ENCODE peak calls at places on chromosomes 2 and 18, in six cellular contexts. N is IMR-90, B is neuronal stem cell, A is trophoblast cell, L is mesenchymal stem cell, X is H1. G is an unnamed sample.

GRCh38 chr2:200662727-200663126 is 76.9 kb downstream of the AOX1 start:
- DNase-seq in A (peak; percentile 63), X (no peak), N (peak; percentile 78), L (peak; percentile 76), B (no peak), G (no peak)

GRCh38 chr2:3628800-3629199 is 29.2 kb upstream of the ALLC start:
- DNase-seq in L (no peak), A (no peak), N (no peak), B (no peak), X (peak; percentile 21), G (peak; percentile 82)

GRCh38 chr18:50654658-50655550 is 95.0 kb downstream of the MAPK4 start:
- DNase-seq in A (no peak), N (no peak), X (no peak), B (no peak), L (no peak), G (no peak)

GRCh38 chr2:185433824-185434223 is 304.8 kb upstream of the FSIP2 start:
- DNase-seq in X (no peak), L (peak; percentile 34), B (no peak), N (no peak), A (no peak), G (no peak)

GRCh38 chr2:133977385-133977784 is 276.5 kb upstream of the MGAT5 start:
- DNase-seq in B (no peak), L (no peak), X (no peak), A (no peak), N (no peak), G (no peak)

GRCh38 chr2:229901819-229902218 is 20.0 kb downstream of the TRIP12 start:
- DNase-seq in N (peak; percentile 73), B (no peak), L (peak; percentile 69), X (no peak), A (no peak), G (no peak)

GRCh38 chr2:120729410-120730052 is 6.1 kb upstream of the GLI2 start:
- DNase-seq in L (peak; percentile 87), A (no peak), X (no peak), B (no peak), N (peak; percentile 88), G (peak; percentile 17)

GRCh38 chr2:127576433-127577207 is 41.1 kb downstream of the MYO7B start:
- DNase-seq in X (no peak), A (peak; percentile 93), N (peak; percentile 56), B (no peak), L (peak; percentile 32), G (peak; percentile 37)

GRCh38 chr2:83224591-83224990 is 1234.5 kb downstream of the SUCLG1 start:
- DNase-seq in A (no peak), X (no peak), N (no peak), B (no peak), L (no peak), G (no peak)

DNA sequence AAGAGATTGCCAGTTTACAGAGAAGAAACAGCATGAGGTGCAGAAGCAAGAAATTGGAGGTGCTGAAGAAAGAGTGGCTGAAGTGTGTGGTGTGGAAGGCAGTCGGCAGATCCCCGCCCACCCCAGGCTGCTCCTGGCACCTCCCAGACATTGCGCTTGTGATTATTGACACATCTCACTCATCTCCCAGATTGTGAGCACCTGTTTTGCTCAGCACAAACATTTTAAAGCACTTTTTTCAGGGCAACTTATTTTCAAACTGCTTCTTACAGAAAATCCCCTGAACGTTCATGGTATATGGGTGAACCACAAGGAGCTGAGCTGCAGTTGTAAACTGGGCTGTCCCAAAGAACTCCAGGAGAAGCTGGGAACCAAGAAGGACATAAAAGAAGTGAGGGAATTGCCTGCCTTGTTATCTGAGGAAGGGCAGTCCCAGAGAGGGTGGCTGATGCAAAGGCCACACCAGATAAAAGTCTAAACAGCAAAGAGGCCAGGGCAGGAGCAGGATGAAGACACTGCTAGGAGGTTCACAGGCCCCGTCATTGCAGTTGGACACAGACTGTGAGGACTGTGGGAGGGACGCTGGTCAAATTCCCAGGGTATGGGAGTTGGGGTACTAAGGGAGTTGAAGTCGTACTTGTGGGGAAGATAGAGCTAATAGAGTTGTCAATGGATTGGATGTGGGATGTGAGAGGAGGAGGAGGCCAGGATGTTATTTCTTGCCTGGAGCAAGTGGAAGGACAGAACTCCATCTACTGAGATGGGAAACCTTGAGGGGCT is 65.1 kb downstream of the INPP4A start:
- DNase-seq in B (no peak), A (no peak), X (no peak), L (no peak), N (no peak), G (no peak)
- H3K79me1 ChIP-seq in B (no peaks in the 10 kb centered on the region), A (peaks cover 4% of the 10 kb centered on the region), X (peaks cover 12% of the 10 kb centered on the region), L (peaks cover 40% of the 10 kb centered on the region), N (peaks cover 69% of the 10 kb centered on the region), G (no peaks in the 10 kb centered on the region)

GRCh38 chr2:12923907-12924610 is 207.3 kb downstream of the TRIB2 start:
- DNase-seq in X (no peak), L (peak; percentile 20), A (no peak), B (no peak), N (peak; percentile 71), G (no peak)
- H3K14ac ChIP-seq in X (no peak overlapping the region), L (no peak overlapping the region), A (no peak overlapping the region), B (no peak overlapping the region), N (no peak overlapping the region), G (no peak overlapping the region)

DNA sequence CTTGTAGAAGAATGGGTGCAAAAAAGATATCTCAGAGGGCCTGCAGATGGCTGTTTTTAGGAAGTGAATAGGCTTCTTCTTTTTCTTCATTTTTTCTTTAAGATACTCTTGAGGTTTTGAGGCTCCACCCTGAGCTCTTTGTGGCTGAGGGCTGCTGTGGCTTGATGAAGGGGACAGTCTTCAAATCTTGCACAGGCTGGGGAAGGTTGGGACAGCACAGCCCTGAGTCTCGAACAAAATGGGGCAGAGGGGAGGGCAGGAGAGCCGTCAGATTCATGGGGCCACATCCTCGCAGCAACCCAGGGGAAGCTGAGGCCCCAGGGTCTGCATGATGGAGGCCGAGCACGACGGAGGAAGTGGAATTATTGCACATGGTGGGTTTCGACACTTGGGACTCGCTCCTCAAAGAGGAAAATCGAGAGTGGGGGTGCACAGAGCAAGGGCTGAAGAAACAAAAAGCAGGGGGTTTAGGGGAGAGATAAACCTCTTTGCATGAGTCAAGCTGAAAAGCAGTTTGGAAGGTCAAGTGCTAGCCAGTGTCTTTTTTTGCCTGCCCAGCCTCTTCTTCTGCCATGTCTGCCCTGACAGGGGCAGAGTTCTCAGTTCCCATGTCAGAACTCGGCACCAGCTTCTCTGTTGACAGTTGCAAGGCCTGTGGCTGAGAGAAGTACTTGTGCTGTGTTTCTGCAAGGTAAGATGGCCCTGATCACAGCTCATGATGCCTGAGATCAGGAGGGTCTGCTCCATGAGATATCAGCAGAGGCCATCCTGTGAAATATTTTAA is 19.5 kb downstream of the INPP4A start:
- DNase-seq in X (no peak), A (no peak), L (no peak), B (no peak), N (no peak), G (no peak)
- H3K79me1 ChIP-seq in X (peaks cover 27% of the 10 kb centered on the region), A (no peaks in the 10 kb centered on the region), L (peaks cover 47% of the 10 kb centered on the region), B (peaks cover 10% of the 10 kb centered on the region), N (peaks cover 89% of the 10 kb centered on the region), G (peaks cover 3% of the 10 kb centered on the region)

DNA sequence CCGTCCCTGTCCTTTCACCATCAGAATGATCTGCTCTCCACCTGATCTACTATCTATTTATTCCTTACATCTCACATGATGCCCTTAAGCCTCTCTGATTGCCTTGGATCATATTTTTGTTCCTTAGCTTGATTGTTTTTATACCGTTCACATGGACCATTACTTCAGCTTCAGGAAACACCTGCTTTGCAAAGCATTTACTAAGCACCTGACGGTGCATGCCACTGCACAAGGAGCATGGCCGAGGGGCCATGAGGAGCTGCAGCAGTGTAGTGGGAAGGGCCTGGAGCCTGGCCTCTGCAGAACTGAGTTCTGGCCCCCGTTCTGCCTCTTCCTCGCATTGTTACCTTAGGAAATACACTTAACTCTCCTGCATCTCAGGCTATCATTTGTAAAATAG is 124.1 kb upstream of the NDUFV2 start:
- DNase-seq in X (no peak), A (no peak), L (no peak), N (no peak), B (no peak), G (no peak)
- H3K14ac ChIP-seq in X (no peak overlapping the region), A (no peak overlapping the region), L (no peak overlapping the region), N (no peak overlapping the region), B (no peak overlapping the region), G (no peak overlapping the region)

GRCh38 chr2:98485453-98485755 is 40.7 kb downstream of the INPP4A start:
- DNase-seq in B (no peak), N (no peak), A (no peak), L (no peak), X (no peak), G (no peak)

GRCh38 chr2:98482362-98482761 is 37.7 kb downstream of the INPP4A start:
- DNase-seq in X (no peak), B (no peak), A (no peak), N (no peak), L (no peak), G (no peak)

GRCh38 chr2:98484121-98484557 is 39.5 kb downstream of the INPP4A start:
- DNase-seq in B (no peak), A (no peak), N (no peak), X (no peak), L (no peak), G (no peak)

GRCh38 chr2:98484652-98485452 is 40.2 kb downstream of the INPP4A start:
- DNase-seq in N (no peak), L (no peak), B (no peak), A (peak; percentile 35), X (no peak), G (no peak)

DNA sequence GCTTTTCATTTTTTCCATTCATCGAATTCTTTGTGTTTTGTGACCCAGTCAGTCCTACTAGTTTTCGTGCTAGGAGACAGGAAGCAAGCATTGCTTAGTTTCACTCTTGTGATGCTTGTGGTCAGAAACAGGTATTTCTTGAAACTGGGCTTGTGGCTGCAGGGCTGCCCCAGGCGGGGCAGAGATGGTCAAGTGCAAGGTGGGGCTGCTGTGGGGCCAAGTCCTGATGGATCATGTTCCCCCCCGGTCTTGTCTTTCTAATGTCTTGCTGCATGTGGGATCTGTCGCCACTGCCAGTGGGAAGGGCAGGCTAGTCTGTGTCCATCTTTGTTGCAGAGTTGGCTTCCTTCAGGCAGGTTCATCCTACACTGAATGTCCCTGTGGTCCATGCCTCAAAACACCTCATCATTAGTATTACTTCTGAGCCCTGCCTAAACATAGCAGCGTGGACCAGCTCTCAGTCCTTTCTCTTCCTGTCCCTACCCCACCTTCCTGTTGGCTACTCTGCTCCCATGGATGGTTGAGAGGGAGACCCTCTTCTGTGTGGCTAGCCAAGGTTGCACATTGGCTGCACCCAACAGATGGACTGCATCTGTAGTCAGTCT is 38.7 kb downstream of the INPP4A start:
- DNase-seq in L (no peak), N (no peak), B (no peak), A (peak; percentile 84), X (no peak), G (no peak)
- H3K79me1 ChIP-seq in L (peaks cover 58% of the 10 kb centered on the region), N (peaks cover 72% of the 10 kb centered on the region), B (peaks cover 6% of the 10 kb centered on the region), A (peaks cover under 1% of the 10 kb centered on the region), X (peaks cover 19% of the 10 kb centered on the region), G (no peaks in the 10 kb centered on the region)

G was measured in H9.